ENCODE peak calls at places on chromosomes 11 and 22, in seven cellular contexts. W is brain microvascular endothelial cell, P is colonic mucosa, I is fibroblast of villous mesenchyme, V is dorsolateral prefrontal cortex, Q is tibial artery, N is Calu3. H is an unnamed sample.

GRCh38 chr11:3022982-3023381 is 30.9 kb upstream of the NAP1L4 start:
- DNase-seq in N (no peak), I (peak; percentile 67), Q (no peak), V (no peak), P (no peak), W (peak; percentile 74), H (no peak)

GRCh38 chr11:78063440-78064181 is at the start of gene THRSP:
- DNase-seq in W (no peak), N (no peak), P (no peak), I (no peak), V (no peak), Q (no peak), H (no peak)

GRCh38 chr11:1283091-1283511 is 26.3 kb downstream of the TOLLIP start:
- DNase-seq in I (no peak), P (no peak), V (no peak), N (no peak), Q (no peak), W (no peak), H (no peak)

GRCh38 chr11:8019671-8020597 is 32.8 kb downstream of the EIF3F start:
- DNase-seq in N (no peak), W (no peak), V (no peak), Q (no peak), P (peak; percentile 15), I (no peak), H (peak; percentile 58)

GRCh38 chr11:104917259-104918112 is 19.2 kb upstream of the CASP12 start:
- DNase-seq in N (no peak), W (no peak), I (no peak), Q (no peak), P (no peak), V (no peak), H (no peak)

GRCh38 chr22:32080904-32081303 is 37.8 kb downstream of the SLC5A1 start:
- DNase-seq in W (peak; percentile 36), V (no peak), I (peak; percentile 59), N (peak; percentile 55), Q (no peak), P (peak; percentile 37), H (peak; percentile 65)

GRCh38 chr11:78310500-78310909 is 107.1 kb downstream of the GAB2 start:
- DNase-seq in W (peak; percentile 28), Q (peak; percentile 69), P (peak; percentile 64), V (no peak), I (peak; percentile 19), N (no peak), H (peak; percentile 78)

GRCh38 chr22:49136041-49136815 is 691.4 kb downstream of the BRD1 start:
- DNase-seq in W (no peak), P (no peak), Q (no peak), I (no peak), V (no peak), N (no peak), H (no peak)

GRCh38 chr11:111438846-111439520 is 59.9 kb upstream of the POU2AF1 start:
- DNase-seq in I (no peak), P (no peak), N (no peak), W (no peak), V (no peak), Q (no peak), H (no peak)

GRCh38 chr11:112439614-112440013 is 179.0 kb upstream of the PLET1 start:
- DNase-seq in V (no peak), N (no peak), W (no peak), P (no peak), I (no peak), Q (no peak), H (no peak)

GRCh38 chr11:44548032-44548695 is 17.3 kb upstream of the CD82 start:
- DNase-seq in W (no peak), Q (no peak), N (no peak), V (no peak), P (no peak), I (no peak), H (no peak)

GRCh38 chr22:50171965-50172421 is 1.5 kb downstream of the PANX2 start:
- DNase-seq in I (no peak), N (no peak), Q (no peak), W (no peak), P (no peak), V (no peak), H (no peak)

GRCh38 chr11:3947084-3947483 is 91.6 kb downstream of the STIM1 start:
- DNase-seq in Q (peak; percentile 38), W (no peak), V (no peak), P (peak; percentile 41), N (no peak), I (peak; percentile 83), H (peak; percentile 33)

GRCh38 chr11:110989734-110990133 is 255.8 kb upstream of the POU2AF2 start:
- DNase-seq in I (peak; percentile 98), N (no peak), P (no peak), Q (peak; percentile 67), V (no peak), W (no peak), H (no peak)

GRCh38 chr11:66015094-66015881 is 3.5 kb downstream of the CST6 start:
- DNase-seq in N (peak; percentile 46), Q (peak; percentile 62), W (no peak), P (no peak), I (peak; percentile 12), V (no peak), H (peak; percentile 14)

GRCh38 chr22:27397036-27397947 is 404.3 kb downstream of the MN1 start:
- DNase-seq in P (no peak), W (peak; percentile 32), V (no peak), I (peak; percentile 13), Q (no peak), N (no peak), H (no peak)

GRCh38 chr11:72582206-72583176 is 91.7 kb downstream of the PDE2A start:
- DNase-seq in N (no peak), W (no peak), Q (no peak), I (no peak), P (no peak), V (peak; percentile 28), H (no peak)

GRCh38 chr11:21511835-21512440 is 680.9 kb upstream of the ANO5 start:
- DNase-seq in V (peak; percentile 47), N (peak; percentile 83), P (peak; percentile 57), I (peak; percentile 1), W (peak; percentile 6), Q (no peak), H (peak; percentile 20)

GRCh38 chr11:21520244-21520643 is 672.6 kb upstream of the ANO5 start:
- DNase-seq in P (no peak), N (no peak), Q (no peak), V (no peak), W (no peak), I (no peak), H (no peak)

DNA sequence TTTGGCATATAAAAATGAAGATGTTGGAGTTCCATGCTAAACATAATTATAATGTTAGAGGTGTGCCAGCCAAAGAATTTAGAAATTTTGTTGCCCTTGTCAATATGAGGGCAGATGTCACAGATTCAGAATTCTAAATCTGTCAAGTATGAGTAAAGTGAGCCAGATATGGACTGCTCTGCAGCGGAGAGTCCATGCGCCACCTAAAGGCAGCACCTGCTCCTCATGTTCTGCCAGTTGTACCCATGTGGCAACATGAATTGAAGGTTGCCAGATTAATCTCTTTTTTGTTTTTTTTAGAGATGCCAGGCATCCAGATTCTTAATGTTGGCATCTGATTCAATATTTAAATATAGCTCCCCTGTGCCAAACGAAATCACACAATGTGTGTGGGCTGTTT is 678.6 kb upstream of the ANO5 start:
- DNase-seq in I (no peak), P (no peak), Q (no peak), W (no peak), V (no peak), N (peak; percentile 3), H (no peak)
- TF ChIP-seq CTCF in I (no peak), P (peak; percentile 21), Q (no peak), W (no peak), V (no peak), N (no peak), H (no peak)

DNA sequence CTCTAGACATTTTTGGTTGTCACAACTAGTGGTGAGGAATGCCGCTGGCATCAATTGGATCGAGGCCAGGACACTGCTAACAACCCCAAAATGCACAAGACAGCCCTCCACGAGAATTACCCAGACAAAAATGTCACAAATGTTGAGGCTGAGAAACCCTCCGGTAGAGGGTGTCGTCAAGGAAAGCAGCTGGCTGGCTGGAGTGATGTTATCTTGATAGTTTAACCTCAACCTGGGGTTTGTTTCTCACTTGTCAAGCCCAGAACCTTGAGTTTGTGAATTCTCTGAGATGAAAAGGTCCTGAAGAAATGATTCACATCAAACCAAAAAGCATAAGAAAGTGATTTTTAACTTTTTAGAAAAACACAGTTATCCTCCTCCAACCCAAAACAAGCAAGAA is 21.1 kb upstream of the TMPRSS13 start:
- DNase-seq in V (no peak), P (no peak), N (no peak), I (no peak), Q (no peak), W (no peak), H (peak; percentile 56)
- TF ChIP-seq CTCF in V (no peak), P (no peak), N (no peak), I (no peak), Q (no peak), W (peak; percentile 41), H (peak; percentile 16)

DNA sequence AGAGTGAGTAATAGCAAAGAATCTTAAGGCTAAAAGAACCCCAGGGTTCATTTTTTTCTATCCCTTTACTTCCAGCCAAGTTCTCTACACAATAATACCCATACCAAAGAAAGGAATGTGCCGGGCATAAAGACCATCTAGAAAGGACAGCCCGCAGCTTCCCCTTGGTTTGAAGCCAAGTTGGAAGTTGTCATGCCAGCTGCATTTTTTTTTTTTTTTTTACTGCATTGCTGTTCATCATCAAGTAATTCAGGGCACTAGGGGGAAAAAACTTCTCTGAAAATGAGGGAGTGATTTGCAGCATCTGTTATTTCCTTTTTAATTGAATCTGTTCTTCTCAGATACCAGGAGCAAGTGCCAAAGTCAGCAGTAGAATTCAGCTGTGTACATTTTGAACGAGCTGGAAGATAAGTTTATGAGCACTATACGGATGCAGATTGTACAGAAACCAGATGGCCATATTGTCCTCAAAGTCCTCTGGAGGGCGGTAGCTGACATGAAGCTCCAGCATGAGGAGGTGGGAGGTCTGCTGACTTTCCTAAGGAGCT is 56.4 kb downstream of the UBASH3B start:
- DNase-seq in V (no peak), W (no peak), I (peak; percentile 78), Q (no peak), P (no peak), N (no peak), H (no peak)
- TF ChIP-seq CTCF in V (no peak), W (peak; percentile 38), I (peak; percentile 34), Q (no peak), P (no peak), N (no peak), H (no peak)

DNA sequence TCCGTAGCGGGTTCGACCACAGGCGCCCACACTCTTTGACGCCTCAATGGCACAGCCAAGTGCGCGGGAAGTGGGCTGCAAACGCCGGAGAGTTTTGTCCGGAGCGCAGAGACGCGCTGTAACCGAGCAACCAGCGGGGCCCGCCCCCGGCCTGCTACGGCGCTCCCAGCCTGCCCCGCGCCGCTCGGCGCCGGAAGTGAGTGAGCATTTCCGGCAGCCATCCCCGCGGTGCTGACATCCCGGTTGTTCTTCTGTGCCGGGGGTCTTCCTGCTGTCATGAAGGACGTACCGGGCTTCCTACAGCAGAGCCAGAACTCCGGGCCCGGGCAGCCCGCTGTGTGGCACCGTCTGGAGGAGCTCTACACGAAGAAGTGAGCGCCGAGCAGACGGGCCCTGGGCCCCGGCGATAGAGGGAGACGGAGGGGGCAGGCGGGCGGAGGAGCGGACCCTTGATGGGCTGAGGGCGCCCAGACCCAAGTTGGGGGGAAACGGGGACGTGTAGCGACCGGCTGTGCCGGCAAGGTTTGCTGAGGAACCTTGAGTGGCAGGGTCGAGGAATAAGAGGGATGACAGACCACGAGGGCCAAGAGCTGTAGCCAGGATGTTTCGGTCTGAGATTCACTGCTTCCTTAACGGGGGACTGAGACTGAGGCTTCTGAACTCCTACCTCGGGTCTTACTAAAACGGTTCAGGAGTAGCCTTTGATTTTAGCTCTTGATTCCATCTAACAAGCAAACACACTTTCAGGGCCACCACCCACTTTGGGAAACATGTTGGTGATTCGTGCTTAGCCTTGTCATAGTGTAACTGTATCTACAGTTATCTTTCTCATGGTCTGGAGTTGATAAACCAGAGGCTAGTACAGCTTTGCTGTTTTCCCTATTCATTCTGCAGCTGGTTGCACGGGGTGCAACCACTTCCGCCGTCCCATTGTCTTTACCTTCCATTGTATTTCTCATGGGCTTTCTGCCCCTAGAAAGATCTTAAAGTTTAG is at the start of gene PSMD13:
- DNase-seq in N (peak; percentile 89), W (peak; percentile 83), V (peak; percentile 80), P (peak; percentile 87), I (peak; percentile 80), Q (peak; percentile 82), H (peak; percentile 95)
- TF ChIP-seq CTCF in N (no peak), W (no peak), V (no peak), P (no peak), I (no peak), Q (no peak), H (no peak)

H was measured in GM20000.